ENCODE peak calls at places on chromosome 13, in five cellular contexts. F, N, B, Z and W are unnamed samples.

GRCh38 chr13:43572601-43573360 is 214.0 kb downstream of the ENOX1 start:
- DNase-seq in Z (no peak), N (peak), F (no peak), B (no peak), W (peak)

GRCh38 chr13:48828962-48829405 is 146.7 kb upstream of the FNDC3A start:
- DNase-seq in F (peak), B (no peak), N (no peak), Z (peak), W (peak)

GRCh38 chr13:41136396-41137031 is 3.9 kb upstream of the KBTBD6 start:
- DNase-seq in N (no peak), Z (no peak), B (no peak), F (no peak), W (no peak)

GRCh38 chr13:28531195-28531955 is 36.4 kb upstream of the FLT1 start:
- DNase-seq in Z (no peak), B (peak), N (no peak), F (peak), W (peak)

GRCh38 chr13:48144413-48145035 is 49.6 kb upstream of the MED4 start:
- DNase-seq in Z (no peak), N (peak), B (peak), F (no peak), W (peak)

GRCh38 chr13:65830411-65831172 is 1399.5 kb downstream of the PCDH9 start:
- DNase-seq in F (no peak), Z (no peak), N (no peak), B (no peak), W (no peak)

GRCh38 chr13:98697833-98698232 is 54.6 kb downstream of the SLC15A1 start:
- DNase-seq in Z (peak), F (no peak), N (no peak), B (no peak), W (no peak)

GRCh38 chr13:99280166-99280565 is 22.0 kb upstream of the GPR18 start:
- DNase-seq in Z (no peak), B (no peak), N (no peak), F (no peak), W (peak)

GRCh38 chr13:40980466-40980865 is 38.6 kb downstream of the ELF1 start:
- DNase-seq in B (no peak), F (no peak), N (no peak), Z (no peak), W (no peak)

GRCh38 chr13:110352735-110353134 is 45.7 kb downstream of the COL4A2 start:
- DNase-seq in Z (no peak), B (no peak), N (no peak), F (peak), W (no peak)
- TF ChIP-seq CTCF in Z (peak), B (no peak), N (peak), F (peak), W (peak)

DNA sequence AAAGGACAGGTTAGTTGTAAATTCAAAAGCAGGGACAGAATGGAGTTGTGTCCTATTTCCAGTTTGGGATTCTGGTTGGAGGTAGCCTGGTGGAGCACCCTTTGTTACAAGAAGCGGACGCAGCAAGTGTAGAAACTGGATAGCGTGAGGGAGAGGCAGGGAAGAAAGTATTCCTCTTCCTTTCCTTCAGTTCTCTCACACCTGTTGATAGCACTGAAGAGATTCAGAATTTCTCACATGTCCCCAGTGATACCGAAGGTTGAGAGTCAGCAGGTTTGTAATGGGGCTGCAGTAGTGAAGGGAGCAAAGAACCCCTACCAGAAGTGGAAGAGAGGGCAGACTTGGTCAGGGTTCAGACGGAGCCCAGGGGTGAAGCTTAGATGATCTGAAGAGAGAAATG is 399.2 kb downstream of the SPRY2 start:
- DNase-seq in B (no peak), N (no peak), Z (no peak), F (no peak), W (no peak)
- H3K4me3 ChIP-seq in B (no peak), N (no peak), Z (no peak), F (no peak), W (no peak)

DNA sequence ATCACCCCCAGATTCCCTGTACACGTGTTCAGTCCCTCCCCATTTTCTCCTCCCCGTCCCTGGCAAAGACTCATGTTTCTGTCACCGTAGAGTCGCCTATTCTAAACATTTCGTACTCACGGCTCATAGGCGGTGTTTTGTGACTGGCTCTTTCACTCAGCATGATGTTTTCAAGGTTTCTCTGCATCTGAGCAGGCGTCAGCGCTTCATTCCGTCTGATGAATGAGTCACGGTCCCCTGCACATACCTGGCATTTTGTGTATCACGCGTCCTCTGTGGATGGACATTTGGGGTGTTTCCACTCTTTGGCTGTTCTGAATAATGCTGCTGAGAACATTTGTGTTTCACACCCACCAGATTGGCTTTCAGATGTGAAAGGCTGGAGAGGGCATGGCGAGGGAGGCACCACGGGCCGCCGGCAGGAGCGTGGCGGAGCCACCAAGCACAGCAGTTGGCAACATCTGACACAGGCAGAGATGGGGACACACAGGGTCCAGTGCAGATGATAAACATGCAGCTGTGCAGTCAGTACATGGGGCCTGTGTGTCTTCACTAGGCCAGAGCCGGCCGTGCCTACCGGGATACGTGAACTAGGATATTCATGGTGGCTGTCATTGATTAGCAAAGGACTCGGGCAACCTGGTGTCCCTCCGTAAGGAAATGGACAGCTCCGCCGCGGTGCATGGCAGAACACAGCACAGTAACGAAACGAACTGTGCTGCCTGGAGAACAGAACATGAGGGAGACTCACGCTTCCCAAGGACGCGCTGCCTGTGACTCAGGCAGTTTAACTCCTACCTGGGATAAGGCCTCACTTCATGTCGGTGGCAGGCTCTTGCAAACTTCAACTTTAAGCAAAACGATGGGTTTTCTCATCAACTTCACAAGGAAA is 117.2 kb downstream of the ATP11A start:
- DNase-seq in N (no peak), F (no peak), B (no peak), Z (no peak), W (no peak)
- TF ChIP-seq CTCF in N (no peak), F (no peak), B (no peak), Z (no peak), W (no peak)

GRCh38 chr13:29847501-29847983 is 2.9 kb downstream of the UBL3 start:
- DNase-seq in N (peak), Z (no peak), B (no peak), F (no peak), W (peak)
- H3K4me3 ChIP-seq in N (peak), Z (peak), B (peak), F (peak), W (peak)

DNA sequence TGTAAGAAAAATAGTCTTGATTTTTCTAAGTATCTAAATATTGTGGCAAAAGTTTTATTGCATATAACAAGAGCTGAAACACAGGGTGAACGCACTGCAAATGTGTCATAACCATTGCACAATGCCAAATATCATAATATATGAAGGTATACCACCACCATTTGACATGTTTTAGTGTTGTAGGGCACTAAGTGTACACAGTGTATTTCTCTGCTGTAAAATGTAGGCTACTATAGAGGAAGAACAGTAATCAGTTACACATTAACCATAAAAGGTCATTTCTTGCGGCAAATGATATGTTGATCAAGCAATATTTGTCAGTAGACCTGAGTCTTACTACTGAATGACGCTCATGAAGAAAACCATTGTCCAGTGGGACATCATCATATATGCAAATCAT is 18.3 kb upstream of the KLF5 start:
- DNase-seq in N (no peak), Z (no peak), F (no peak), B (no peak), W (no peak)
- TF ChIP-seq CTCF in N (no peak), Z (no peak), F (no peak), B (no peak), W (no peak)

GRCh38 chr13:110338441-110339101 is 31.5 kb downstream of the COL4A2 start:
- DNase-seq in F (no peak), Z (no peak), N (peak), B (peak), W (peak)

GRCh38 chr13:110340812-110341444 is 33.8 kb downstream of the COL4A2 start:
- DNase-seq in F (peak), N (peak), Z (no peak), B (peak), W (peak)

GRCh38 chr13:110341445-110342247 is 34.6 kb downstream of the COL4A2 start:
- DNase-seq in Z (no peak), F (no peak), N (peak), B (peak), W (no peak)

GRCh38 chr13:110339263-110339662 is 32.2 kb downstream of the COL4A2 start:
- DNase-seq in F (no peak), Z (no peak), B (no peak), N (no peak), W (no peak)

GRCh38 chr13:110339975-110340550 is 33.0 kb downstream of the COL4A2 start:
- DNase-seq in N (no peak), F (no peak), Z (no peak), B (peak), W (no peak)
- H3K4me3 ChIP-seq in N (no peak), F (no peak), Z (no peak), B (peak), W (no peak)

DNA sequence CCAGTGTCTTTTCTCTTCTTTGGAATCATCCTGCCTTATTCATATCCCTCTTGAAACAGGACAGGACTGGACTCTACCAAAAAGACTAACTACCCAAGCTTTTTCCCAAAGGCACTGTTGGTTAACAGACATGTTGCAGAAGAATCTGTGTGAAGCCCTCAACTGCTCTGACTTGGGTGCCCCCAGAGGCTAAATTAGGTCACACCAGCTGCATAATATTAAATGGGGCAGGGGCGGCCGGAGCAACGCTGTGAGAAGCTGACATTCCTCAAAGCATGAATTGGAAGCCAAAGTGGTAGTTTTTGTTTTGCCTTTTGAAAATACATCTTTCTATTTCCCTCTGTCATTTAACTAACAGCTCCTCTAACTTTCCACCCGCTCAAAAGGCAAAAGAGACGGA is 185.9 kb downstream of the LHFPL6 start:
- DNase-seq in N (peak), F (peak), Z (no peak), B (no peak), W (no peak)
- TF ChIP-seq CTCF in N (peak), F (peak), Z (peak), B (no peak), W (peak)

DNA sequence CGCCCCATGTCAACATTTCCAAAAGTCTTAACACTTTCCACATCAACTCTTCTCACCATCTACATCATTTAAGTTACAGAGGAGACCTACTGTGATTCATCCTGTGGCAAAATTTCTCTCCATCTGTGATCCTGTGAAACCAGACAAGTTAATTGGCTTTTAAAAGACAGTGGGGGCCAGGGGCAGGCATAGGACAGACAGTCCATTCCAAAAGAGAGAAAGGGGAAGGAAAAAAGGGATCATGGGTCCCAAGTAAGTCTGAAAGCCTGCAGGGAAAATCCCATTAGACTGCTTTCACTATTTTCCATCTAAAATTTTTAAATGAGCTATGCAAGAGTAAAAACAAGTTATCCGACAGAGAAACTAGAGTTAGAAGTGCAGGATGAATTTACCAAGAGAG is 121.0 kb downstream of the MRPL57 start:
- DNase-seq in F (peak), N (no peak), B (no peak), Z (no peak), W (peak)
- H3K4me3 ChIP-seq in F (peak), N (peak), B (peak), Z (peak), W (peak)